ENCODE peak calls at places on chromosomes 16 and 17, in eight cellular contexts. One of them, this sample, is unnamed.

GRCh38 chr17:9987779-9988585 is 82.9 kb upstream of the RCVRN start:
- DNase-seq in cardiac fibroblast: peak
- DNase-seq in testis: peak
- DNase-seq in heart left ventricle: peak
- DNase-seq in naive thymus-derived CD4-positive, alpha-beta T cell: no peak
- DNase-seq in heart right ventricle: peak
- DNase-seq in small intestine: peak
- DNase-seq in mammary epithelial cell: no peak
- DNase-seq in this sample: no peak

GRCh38 chr17:76569607-76570279 is 15.9 kb downstream of the ST6GALNAC2 start:
- DNase-seq in cardiac fibroblast: no peak
- DNase-seq in testis: peak
- DNase-seq in heart left ventricle: peak
- DNase-seq in naive thymus-derived CD4-positive, alpha-beta T cell: no peak
- DNase-seq in heart right ventricle: no peak
- DNase-seq in small intestine: no peak
- DNase-seq in mammary epithelial cell: no peak
- DNase-seq in this sample: no peak

GRCh38 chr16:22296225-22297113 is 740 bp upstream of the POLR3E start:
- DNase-seq in cardiac fibroblast: peak
- DNase-seq in testis: no peak
- DNase-seq in heart left ventricle: no peak
- DNase-seq in naive thymus-derived CD4-positive, alpha-beta T cell: no peak
- DNase-seq in heart right ventricle: no peak
- DNase-seq in small intestine: peak
- DNase-seq in mammary epithelial cell: no peak
- DNase-seq in this sample: no peak

GRCh38 chr16:69348222-69348621 is 3.4 kb downstream of the TMED6 start:
- DNase-seq in cardiac fibroblast: no peak
- DNase-seq in testis: no peak
- DNase-seq in heart left ventricle: no peak
- DNase-seq in naive thymus-derived CD4-positive, alpha-beta T cell: no peak
- DNase-seq in heart right ventricle: no peak
- DNase-seq in small intestine: no peak
- DNase-seq in mammary epithelial cell: no peak
- DNase-seq in this sample: no peak

GRCh38 chr16:9068886-9069285 is 22.6 kb upstream of the HAPSTR1 start:
- DNase-seq in cardiac fibroblast: no peak
- DNase-seq in testis: no peak
- DNase-seq in heart left ventricle: no peak
- DNase-seq in naive thymus-derived CD4-positive, alpha-beta T cell: no peak
- DNase-seq in heart right ventricle: no peak
- DNase-seq in small intestine: no peak
- DNase-seq in mammary epithelial cell: peak
- DNase-seq in this sample: no peak

GRCh38 chr17:1907818-1908698 is 78.3 kb downstream of the RPA1 start:
- DNase-seq in cardiac fibroblast: peak
- DNase-seq in testis: peak
- DNase-seq in heart left ventricle: peak
- DNase-seq in naive thymus-derived CD4-positive, alpha-beta T cell: no peak
- DNase-seq in heart right ventricle: no peak
- DNase-seq in small intestine: no peak
- DNase-seq in mammary epithelial cell: no peak
- DNase-seq in this sample: no peak

GRCh38 chr17:33330877-33331276 is 37.8 kb upstream of the ASIC2 start:
- DNase-seq in cardiac fibroblast: no peak
- DNase-seq in testis: no peak
- DNase-seq in heart left ventricle: no peak
- DNase-seq in naive thymus-derived CD4-positive, alpha-beta T cell: no peak
- DNase-seq in heart right ventricle: no peak
- DNase-seq in small intestine: no peak
- DNase-seq in mammary epithelial cell: no peak
- DNase-seq in this sample: no peak

GRCh38 chr16:8798174-8798527 is 512 bp downstream of the PMM2 start:
- DNase-seq in cardiac fibroblast: no peak
- DNase-seq in testis: no peak
- DNase-seq in heart left ventricle: no peak
- DNase-seq in naive thymus-derived CD4-positive, alpha-beta T cell: no peak
- DNase-seq in heart right ventricle: no peak
- DNase-seq in small intestine: peak
- DNase-seq in mammary epithelial cell: peak
- DNase-seq in this sample: no peak

GRCh38 chr17:66537518-66537917 is 235.1 kb downstream of the PRKCA start:
- DNase-seq in cardiac fibroblast: no peak
- DNase-seq in testis: no peak
- DNase-seq in heart left ventricle: no peak
- DNase-seq in naive thymus-derived CD4-positive, alpha-beta T cell: no peak
- DNase-seq in heart right ventricle: no peak
- DNase-seq in small intestine: no peak
- DNase-seq in mammary epithelial cell: no peak
- DNase-seq in this sample: no peak

GRCh38 chr17:63960006-63960405 is 12.7 kb downstream of the SCN4A start:
- DNase-seq in cardiac fibroblast: no peak
- DNase-seq in testis: no peak
- DNase-seq in heart left ventricle: no peak
- DNase-seq in naive thymus-derived CD4-positive, alpha-beta T cell: no peak
- DNase-seq in heart right ventricle: no peak
- DNase-seq in small intestine: no peak
- DNase-seq in mammary epithelial cell: no peak
- DNase-seq in this sample: no peak

GRCh38 chr17:71180801-71181385 is 939.9 kb upstream of the SOX9 start:
- DNase-seq in cardiac fibroblast: peak
- DNase-seq in testis: no peak
- DNase-seq in heart left ventricle: no peak
- DNase-seq in naive thymus-derived CD4-positive, alpha-beta T cell: no peak
- DNase-seq in heart right ventricle: no peak
- DNase-seq in small intestine: peak
- DNase-seq in mammary epithelial cell: peak
- DNase-seq in this sample: no peak

GRCh38 chr16:80463776-80464175 is 77.0 kb upstream of the DYNLRB2 start:
- DNase-seq in cardiac fibroblast: no peak
- DNase-seq in testis: no peak
- DNase-seq in heart left ventricle: no peak
- DNase-seq in naive thymus-derived CD4-positive, alpha-beta T cell: no peak
- DNase-seq in heart right ventricle: no peak
- DNase-seq in small intestine: no peak
- DNase-seq in mammary epithelial cell: no peak
- DNase-seq in this sample: no peak

GRCh38 chr16:54280751-54281150 is 5.8 kb downstream of the IRX3 start:
- DNase-seq in cardiac fibroblast: peak
- DNase-seq in testis: no peak
- DNase-seq in heart left ventricle: no peak
- DNase-seq in naive thymus-derived CD4-positive, alpha-beta T cell: no peak
- DNase-seq in heart right ventricle: no peak
- DNase-seq in small intestine: no peak
- DNase-seq in mammary epithelial cell: peak
- DNase-seq in this sample: no peak

DNA sequence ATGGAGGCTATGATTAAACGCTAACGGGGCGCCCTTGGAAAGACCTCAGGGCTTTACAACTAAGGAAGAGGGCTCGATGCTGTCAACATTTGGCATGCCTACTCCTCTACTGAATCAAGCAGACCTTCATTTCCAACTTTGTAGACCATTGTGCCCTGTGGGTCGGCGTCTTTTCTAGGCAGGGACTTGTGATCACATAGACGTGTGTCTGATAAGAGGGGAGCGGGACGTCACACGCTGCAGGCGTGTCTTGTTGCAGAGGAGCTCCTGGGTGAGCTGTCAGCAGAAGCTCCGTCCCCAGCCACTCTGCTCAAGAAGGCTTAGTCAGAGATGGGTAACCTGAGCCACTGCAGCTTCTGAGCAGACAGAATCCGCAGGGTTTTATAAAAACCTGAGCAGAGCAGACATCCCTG is 2.8 kb downstream of the MAPK8IP3 start:
- DNase-seq in cardiac fibroblast: peak
- DNase-seq in testis: no peak
- DNase-seq in heart left ventricle: peak
- DNase-seq in naive thymus-derived CD4-positive, alpha-beta T cell: no peak
- DNase-seq in heart right ventricle: peak
- DNase-seq in small intestine: no peak
- DNase-seq in mammary epithelial cell: no peak
- DNase-seq in this sample: no peak
- H3K4me3 ChIP-seq in cardiac fibroblast: no peak
- H3K4me3 ChIP-seq in testis: no peak
- H3K4me3 ChIP-seq in heart left ventricle: no peak
- H3K4me3 ChIP-seq in naive thymus-derived CD4-positive, alpha-beta T cell: no peak
- H3K4me3 ChIP-seq in heart right ventricle: no peak
- H3K4me3 ChIP-seq in small intestine: no peak
- H3K4me3 ChIP-seq in mammary epithelial cell: no peak
- H3K4me3 ChIP-seq in this sample: no peak

DNA sequence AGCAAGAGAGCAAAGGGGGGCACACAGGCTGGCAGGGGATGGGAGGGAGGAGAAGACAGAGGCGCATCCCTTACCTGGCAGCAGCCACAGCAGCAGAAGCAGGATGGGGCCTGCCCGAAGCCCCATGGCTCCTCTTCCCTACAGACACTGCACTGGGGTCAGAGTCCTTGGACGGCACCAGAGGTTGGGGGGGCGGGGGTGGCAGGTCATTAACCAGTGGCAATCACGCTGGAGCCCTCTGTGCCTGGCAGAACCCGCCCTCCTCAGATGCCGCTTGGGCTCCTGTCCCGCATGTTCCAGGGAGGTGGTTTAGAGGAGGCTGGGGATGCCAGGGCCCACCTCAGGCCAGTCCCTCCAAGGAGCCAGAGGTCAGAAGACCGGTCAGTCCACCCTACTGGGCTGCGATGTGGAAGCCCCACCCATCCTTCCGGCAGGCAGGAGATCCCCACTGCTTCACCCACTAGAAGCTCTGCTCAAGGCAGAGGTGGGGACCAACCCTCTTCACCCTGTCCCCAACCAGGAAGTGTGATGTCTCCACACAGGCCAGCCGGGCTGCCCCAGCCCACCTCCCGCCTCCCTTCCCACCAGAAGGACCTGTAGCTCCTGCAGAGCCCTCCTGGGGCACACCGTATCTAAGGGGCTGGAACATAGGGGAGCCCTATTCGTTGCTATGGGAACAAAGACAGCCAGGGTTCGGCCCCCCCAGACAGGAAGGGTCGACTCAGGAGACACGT is 11.7 kb downstream of the ZG16B start:
- DNase-seq in cardiac fibroblast: no peak
- DNase-seq in testis: no peak
- DNase-seq in heart left ventricle: no peak
- DNase-seq in naive thymus-derived CD4-positive, alpha-beta T cell: no peak
- DNase-seq in heart right ventricle: no peak
- DNase-seq in small intestine: no peak
- DNase-seq in mammary epithelial cell: no peak
- DNase-seq in this sample: no peak
- H3K4me3 ChIP-seq in cardiac fibroblast: no peak
- H3K4me3 ChIP-seq in testis: peak
- H3K4me3 ChIP-seq in heart left ventricle: peak
- H3K4me3 ChIP-seq in naive thymus-derived CD4-positive, alpha-beta T cell: peak
- H3K4me3 ChIP-seq in heart right ventricle: no peak
- H3K4me3 ChIP-seq in small intestine: no peak
- H3K4me3 ChIP-seq in mammary epithelial cell: no peak
- H3K4me3 ChIP-seq in this sample: peak

DNA sequence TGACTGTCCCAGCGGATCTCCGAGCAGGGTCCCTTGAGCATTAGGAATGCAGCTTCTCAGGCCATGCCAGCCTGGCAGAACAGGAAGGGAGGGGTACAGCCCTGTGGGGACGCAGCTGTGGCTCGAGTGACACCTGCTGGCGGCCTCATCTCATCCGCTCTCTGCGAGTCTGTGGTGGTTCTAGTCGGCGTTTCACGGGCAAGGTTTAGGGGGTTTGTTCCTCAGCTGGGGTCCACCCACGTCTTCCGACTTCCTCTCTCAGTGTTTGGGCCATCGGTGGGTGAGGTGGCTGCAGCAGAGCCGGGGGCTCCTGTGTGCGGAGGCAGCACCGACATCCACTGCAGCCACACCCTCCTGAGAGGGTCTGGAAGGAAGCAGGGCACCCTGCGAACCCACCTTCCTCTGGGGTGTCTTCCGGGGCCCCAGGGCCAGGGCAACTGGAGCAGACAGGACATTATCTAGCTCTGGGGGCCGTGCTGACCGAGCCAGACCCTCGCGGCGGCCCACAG is 33.3 kb downstream of the JPH3 start:
- DNase-seq in cardiac fibroblast: peak
- DNase-seq in testis: peak
- DNase-seq in heart left ventricle: peak
- DNase-seq in naive thymus-derived CD4-positive, alpha-beta T cell: peak
- DNase-seq in heart right ventricle: peak
- DNase-seq in small intestine: peak
- DNase-seq in mammary epithelial cell: peak
- DNase-seq in this sample: no peak
- H3K4me3 ChIP-seq in cardiac fibroblast: no peak
- H3K4me3 ChIP-seq in testis: no peak
- H3K4me3 ChIP-seq in heart left ventricle: no peak
- H3K4me3 ChIP-seq in naive thymus-derived CD4-positive, alpha-beta T cell: peak
- H3K4me3 ChIP-seq in heart right ventricle: no peak
- H3K4me3 ChIP-seq in small intestine: no peak
- H3K4me3 ChIP-seq in mammary epithelial cell: peak
- H3K4me3 ChIP-seq in this sample: no peak

GRCh38 chr16:28089992-28090365 is 26.5 kb upstream of the GSG1L start:
- DNase-seq in cardiac fibroblast: no peak
- DNase-seq in testis: no peak
- DNase-seq in heart left ventricle: no peak
- DNase-seq in naive thymus-derived CD4-positive, alpha-beta T cell: no peak
- DNase-seq in heart right ventricle: no peak
- DNase-seq in small intestine: no peak
- DNase-seq in mammary epithelial cell: no peak
- DNase-seq in this sample: no peak

GRCh38 chr16:28090646-28091377 is 27.3 kb upstream of the GSG1L start:
- DNase-seq in cardiac fibroblast: peak
- DNase-seq in testis: peak
- DNase-seq in heart left ventricle: no peak
- DNase-seq in naive thymus-derived CD4-positive, alpha-beta T cell: no peak
- DNase-seq in heart right ventricle: no peak
- DNase-seq in small intestine: no peak
- DNase-seq in mammary epithelial cell: no peak
- DNase-seq in this sample: no peak

GRCh38 chr16:28092721-28093382 is 29.3 kb upstream of the GSG1L start:
- DNase-seq in cardiac fibroblast: no peak
- DNase-seq in testis: no peak
- DNase-seq in heart left ventricle: no peak
- DNase-seq in naive thymus-derived CD4-positive, alpha-beta T cell: no peak
- DNase-seq in heart right ventricle: no peak
- DNase-seq in small intestine: no peak
- DNase-seq in mammary epithelial cell: peak
- DNase-seq in this sample: no peak

GRCh38 chr16:28091706-28092105 is 28.2 kb upstream of the GSG1L start:
- DNase-seq in cardiac fibroblast: no peak
- DNase-seq in testis: no peak
- DNase-seq in heart left ventricle: no peak
- DNase-seq in naive thymus-derived CD4-positive, alpha-beta T cell: no peak
- DNase-seq in heart right ventricle: no peak
- DNase-seq in small intestine: no peak
- DNase-seq in mammary epithelial cell: no peak
- DNase-seq in this sample: no peak

GRCh38 chr16:28093383-28093725 is 29.8 kb upstream of the GSG1L start:
- DNase-seq in cardiac fibroblast: no peak
- DNase-seq in testis: no peak
- DNase-seq in heart left ventricle: no peak
- DNase-seq in naive thymus-derived CD4-positive, alpha-beta T cell: no peak
- DNase-seq in heart right ventricle: no peak
- DNase-seq in small intestine: no peak
- DNase-seq in mammary epithelial cell: no peak
- DNase-seq in this sample: no peak
- H3K4me3 ChIP-seq in cardiac fibroblast: no peak
- H3K4me3 ChIP-seq in testis: no peak
- H3K4me3 ChIP-seq in heart left ventricle: no peak
- H3K4me3 ChIP-seq in naive thymus-derived CD4-positive, alpha-beta T cell: no peak
- H3K4me3 ChIP-seq in heart right ventricle: no peak
- H3K4me3 ChIP-seq in small intestine: no peak
- H3K4me3 ChIP-seq in mammary epithelial cell: no peak
- H3K4me3 ChIP-seq in this sample: no peak